ENCODE peak calls at places on chromosomes 5 and 9, in six cellular contexts. D is osteoblast, E is neural progenitor cell, P is kidney, K is psoas muscle, X is PC-3. S is an unnamed sample. For H3K4me1 and H3K36me3, the result is how much of the 10 kb centered on the place peaks cover.

GRCh38 chr9:36891341-36891811 is 142.7 kb downstream of the PAX5 start:
- DNase-seq in D (no peak), K (peak), P (no peak), X (no peak), E (no peak), S (no peak)

GRCh38 chr5:139182528-139183296 is 15.5 kb downstream of the SIL1 start:
- DNase-seq in D (no peak), X (no peak), K (no peak), P (no peak), E (no peak), S (no peak)

GRCh38 chr5:43553381-43553780 is 3.5 kb downstream of the PAIP1 start:
- DNase-seq in P (no peak), X (peak), K (no peak), E (peak), D (peak), S (no peak)

GRCh38 chr5:14556015-14556414 is 25.6 kb upstream of the OTULINL start:
- DNase-seq in X (no peak), K (no peak), E (no peak), D (no peak), P (no peak), S (no peak)

GRCh38 chr5:65037845-65038815 is 269.4 kb downstream of the CWC27 start:
- DNase-seq in P (no peak), K (no peak), D (peak), E (peak), X (peak), S (no peak)

GRCh38 chr5:96662725-96663513 is 743 bp downstream of the CAST start:
- DNase-seq in K (peak), E (peak), X (peak), P (peak), D (peak), S (peak)

GRCh38 chr9:91179237-91180138 is 182.2 kb downstream of the AUH start:
- DNase-seq in E (no peak), K (no peak), X (peak), P (no peak), D (peak), S (no peak)

GRCh38 chr5:32023816-32024215 is 150.3 kb downstream of the GOLPH3 start:
- DNase-seq in X (no peak), P (no peak), E (no peak), D (no peak), K (no peak), S (no peak)

GRCh38 chr9:137049544-137050449 is 3.8 kb upstream of the NPDC1 start:
- DNase-seq in K (no peak), D (peak), X (peak), E (peak), P (no peak), S (no peak)

GRCh38 chr5:43609752-43610151 is 6.8 kb downstream of the NNT start:
- DNase-seq in E (no peak), K (no peak), P (no peak), X (peak), D (no peak), S (no peak)

GRCh38 chr5:119009131-119009530 is 20.8 kb upstream of the DTWD2 start:
- DNase-seq in K (no peak), E (no peak), D (no peak), P (no peak), X (peak), S (no peak)

GRCh38 chr9:129237195-129237611 is 59.1 kb upstream of the IER5L start:
- DNase-seq in D (peak), P (peak), E (no peak), X (peak), K (peak), S (no peak)

GRCh38 chr9:91812191-91812590 is 137.8 kb downstream of the ROR2 start:
- DNase-seq in X (no peak), D (no peak), P (no peak), E (no peak), K (peak), S (no peak)

GRCh38 chr5:154302181-154302580 is 111.6 kb downstream of the GALNT10 start:
- DNase-seq in P (peak), E (no peak), D (no peak), X (no peak), K (peak), S (peak)

GRCh38 chr9:1962036-1962535 is 53.1 kb upstream of the SMARCA2 start:
- DNase-seq in E (no peak), P (no peak), K (no peak), X (no peak), D (no peak), S (no peak)

GRCh38 chr5:107680799-107681198 is 10.1 kb upstream of the EFNA5 start:
- DNase-seq in E (no peak), X (no peak), D (no peak), K (no peak), P (no peak), S (no peak)

GRCh38 chr5:36777105-36777757 is 99.3 kb upstream of the NIPBL start:
- DNase-seq in K (no peak), D (peak), X (peak), P (no peak), E (peak), S (no peak)

GRCh38 chr5:143880178-143880577 is 68.2 kb downstream of the HMHB1 start:
- DNase-seq in E (no peak), K (no peak), X (peak), P (no peak), D (no peak), S (no peak)

GRCh38 chr5:122403965-122404364 is 91.9 kb downstream of the SNCAIP start:
- DNase-seq in D (no peak), P (no peak), X (no peak), E (no peak), K (no peak), S (no peak)

GRCh38 chr5:79605560-79605959 is 6.7 kb upstream of the TENT2 start:
- DNase-seq in D (no peak), E (no peak), P (no peak), X (no peak), K (no peak), S (no peak)

DNA sequence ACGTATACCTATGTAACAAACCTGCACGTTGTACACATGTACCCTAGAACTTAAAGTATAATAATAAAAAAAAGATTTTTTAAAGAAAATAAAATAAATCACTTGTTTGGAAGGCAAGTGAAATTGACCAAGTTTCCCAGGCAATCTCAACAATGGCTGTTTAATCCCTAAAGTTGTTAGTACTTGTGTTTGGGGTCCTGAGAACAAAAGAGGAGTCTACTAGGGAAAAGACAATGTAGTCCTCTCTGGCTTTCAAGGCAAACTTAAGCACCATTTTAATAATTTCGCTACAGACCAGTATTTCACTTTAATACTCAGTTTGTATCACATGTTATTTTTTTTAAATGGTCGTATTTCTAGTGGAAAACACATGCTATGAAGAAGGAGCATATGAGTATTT is 14.2 kb downstream of the CEMIP2 start:
- DNase-seq in E (peak), X (no peak), D (no peak), K (no peak), P (no peak), S (no peak)
- H3K4me1 ChIP-seq in E (half or more), X (under half), D (under half), K (under half), P (under half), S (under half)

GRCh38 chr9:123391946-123392345 is 35.9 kb downstream of the CRB2 start:
- DNase-seq in K (no peak), P (no peak), D (peak), X (no peak), E (no peak), S (no peak)
- H3K36me3 ChIP-seq in K (under half), P (under half), D (under half), X (under half), E (under half), S (under half)

GRCh38 chr5:170223906-170224305 is 8.9 kb upstream of the C5orf58 start:
- DNase-seq in E (no peak), D (no peak), P (no peak), X (no peak), K (no peak), S (no peak)
- H3K4me3 ChIP-seq in E (no peak), D (no peak), P (no peak), X (no peak), K (no peak), S (no peak)

GRCh38 chr5:69525490-69525889 is 32.9 kb downstream of the OCLN start:
- DNase-seq in E (no peak), X (peak), D (no peak), K (no peak), P (no peak), S (no peak)

GRCh38 chr5:69528609-69529008 is 31.4 kb upstream of the GTF2H2C start:
- DNase-seq in K (no peak), E (no peak), D (no peak), X (no peak), P (no peak), S (no peak)

GRCh38 chr5:69526660-69527059 is 33.3 kb upstream of the GTF2H2C start:
- DNase-seq in P (no peak), D (no peak), X (no peak), K (no peak), E (no peak), S (no peak)

GRCh38 chr5:69527128-69527745 is 32.8 kb upstream of the GTF2H2C start:
- DNase-seq in P (no peak), E (no peak), X (no peak), D (no peak), K (no peak), S (no peak)

DNA sequence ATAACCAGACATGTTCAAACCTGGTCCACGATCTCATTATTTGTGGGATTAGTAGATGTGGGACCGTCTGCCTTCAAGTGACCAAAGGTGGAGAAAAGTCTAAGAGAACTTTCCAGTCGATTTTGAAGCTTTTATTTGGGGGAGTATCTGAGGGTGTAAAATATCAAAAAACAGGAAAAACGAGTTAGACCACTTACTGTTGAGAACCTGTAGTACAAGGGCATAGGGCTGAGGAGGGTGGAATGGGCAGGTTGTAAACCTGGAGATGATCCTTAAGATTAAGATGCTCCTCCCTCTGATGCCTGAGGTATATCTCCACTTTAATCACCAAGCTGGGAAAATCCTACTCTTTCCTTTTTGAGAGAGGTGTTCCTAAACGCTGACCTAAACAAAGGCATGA is 32.0 kb upstream of the GTF2H2C start:
- DNase-seq in X (peak), P (no peak), E (no peak), D (no peak), K (no peak), S (no peak)
- H3K4me1 ChIP-seq in X (under half), P (under half), E (under half), D (under half), K (under half), S (under half)

DNA sequence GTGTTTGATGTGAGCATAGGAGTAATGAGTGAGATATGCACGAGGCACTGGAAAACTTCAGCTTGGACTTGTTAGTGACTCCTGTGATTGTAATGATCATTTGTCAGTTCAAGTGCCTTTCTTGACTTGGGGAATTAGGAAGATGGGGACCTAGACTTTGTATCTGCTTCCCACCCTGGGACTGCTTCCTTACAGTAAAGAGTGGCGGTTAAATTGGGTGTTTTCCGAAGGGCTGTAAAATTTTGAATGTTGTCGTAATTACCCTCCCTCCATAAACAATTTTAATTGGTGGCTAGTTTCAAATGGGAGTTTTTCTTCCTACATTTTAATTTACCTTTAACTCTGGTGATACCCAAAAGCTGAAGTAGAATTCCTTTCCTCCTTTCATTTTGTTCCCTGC is 23.5 kb upstream of the FAM120AOS start:
- DNase-seq in X (no peak), D (no peak), K (no peak), P (no peak), E (no peak), S (no peak)
- H3K36me3 ChIP-seq in X (under half), D (under half), K (under half), P (under half), E (under half), S (under half)

GRCh38 chr9:110260911-110261310 is 4.6 kb upstream of the TXN start:
- DNase-seq in E (no peak), P (no peak), D (no peak), K (no peak), X (no peak), S (no peak)
- H3K4me3 ChIP-seq in E (no peak), P (no peak), D (no peak), K (no peak), X (no peak), S (no peak)

GRCh38 chr9:133368249-133368881 is 7.5 kb downstream of the SURF4 start:
- DNase-seq in K (no peak), E (no peak), D (peak), P (no peak), X (no peak), S (no peak)

GRCh38 chr9:133370680-133371079 is 5.2 kb downstream of the SURF4 start:
- DNase-seq in D (peak), K (no peak), X (no peak), P (no peak), E (no peak), S (no peak)

GRCh38 chr9:133367778-133368177 is 8.1 kb downstream of the SURF4 start:
- DNase-seq in P (no peak), K (no peak), E (no peak), X (no peak), D (no peak), S (no peak)

GRCh38 chr9:133369923-133370322 is 5.9 kb downstream of the SURF4 start:
- DNase-seq in X (no peak), K (no peak), D (no peak), P (no peak), E (no peak), S (no peak)

GRCh38 chr9:133369419-133369818 is 6.4 kb downstream of the SURF4 start:
- DNase-seq in P (no peak), X (no peak), E (no peak), D (peak), K (no peak), S (no peak)
- H3K4me1 ChIP-seq in P (half or more), X (under half), E (under half), D (half or more), K (half or more), S (half or more)

GRCh38 chr9:133153227-133154096 is 10.3 kb downstream of the GBGT1 start:
- DNase-seq in E (no peak), D (peak), X (no peak), K (peak), P (peak), S (peak)
- H3K36me3 ChIP-seq in E (under half), D (under half), X (under half), K (under half), P (under half), S (under half)